ENCODE peak calls at places on chromosomes 6 and 20, in ten cellular contexts. X, S, Y, V, A, W, Q, D, B and M are unnamed samples.

GRCh38 chr20:43438578-43439316 is 18.9 kb upstream of the SRSF6 start:
- DNase-seq in X (no peak), S (no peak), Y (no peak), V (peak), A (no peak), W (no peak), Q (no peak), D (no peak), B (no peak), M (no peak)

GRCh38 chr20:50491926-50492634 is 18.1 kb upstream of the PTPN1 start:
- DNase-seq in X (no peak), S (no peak), Y (no peak), V (no peak), A (no peak), W (peak), Q (peak), D (no peak), B (no peak), M (peak)

GRCh38 chr6:44603044-44603686 is 215.7 kb downstream of the CDC5L start:
- DNase-seq in X (no peak), S (no peak), Y (no peak), V (no peak), A (no peak), W (no peak), Q (no peak), D (no peak), B (no peak), M (no peak)

GRCh38 chr6:5998236-5998635 is 8.5 kb downstream of the NRN1 start:
- DNase-seq in X (no peak), S (no peak), Y (no peak), V (no peak), A (no peak), W (no peak), Q (no peak), D (no peak), B (no peak), M (no peak)

GRCh38 chr6:145453376-145453775 is 281.9 kb downstream of the EPM2A start:
- DNase-seq in X (no peak), S (no peak), Y (no peak), V (no peak), A (no peak), W (peak), Q (no peak), D (no peak), B (peak), M (no peak)

GRCh38 chr20:48153523-48153922 is 368.2 kb upstream of the SULF2 start:
- DNase-seq in X (no peak), S (no peak), Y (no peak), V (peak), A (no peak), W (peak), Q (no peak), D (peak), B (no peak), M (no peak)

GRCh38 chr6:235763-236360 is 56.4 kb upstream of the DUSP22 start:
- DNase-seq in X (no peak), S (no peak), Y (no peak), V (no peak), A (no peak), W (peak), Q (no peak), D (no peak), B (no peak), M (no peak)

GRCh38 chr6:34132486-34133185 is 13.3 kb downstream of the GRM4 start:
- DNase-seq in X (peak), S (no peak), Y (no peak), V (peak), A (peak), W (peak), Q (no peak), D (peak), B (no peak), M (no peak)

GRCh38 chr6:161000632-161001031 is 9.1 kb downstream of the MAP3K4 start:
- DNase-seq in X (no peak), S (no peak), Y (no peak), V (no peak), A (no peak), W (no peak), Q (no peak), D (no peak), B (no peak), M (no peak)

GRCh38 chr6:31711233-31711632 is 3.9 kb upstream of the LY6G6D start:
- DNase-seq in X (no peak), S (no peak), Y (no peak), V (no peak), A (no peak), W (no peak), Q (no peak), D (no peak), B (no peak), M (no peak)

GRCh38 chr6:158474961-158475343 is 84.9 kb upstream of the TMEM181 start:
- DNase-seq in X (peak), S (no peak), Y (no peak), V (no peak), A (no peak), W (peak), Q (no peak), D (no peak), B (no peak), M (no peak)

GRCh38 chr20:42276718-42277117 is 658.5 kb upstream of the CHD6 start:
- DNase-seq in X (no peak), S (no peak), Y (no peak), V (no peak), A (no peak), W (no peak), Q (no peak), D (no peak), B (no peak), M (no peak)

GRCh38 chr6:68967549-68968300 is 332.6 kb downstream of the ADGRB3 start:
- DNase-seq in X (peak), S (peak), Y (peak), V (peak), A (peak), W (peak), Q (peak), D (peak), B (peak), M (peak)

GRCh38 chr6:112282217-112282616 is 27.9 kb upstream of the LAMA4 start:
- DNase-seq in X (peak), S (peak), Y (no peak), V (no peak), A (no peak), W (peak), Q (peak), D (peak), B (no peak), M (peak)

GRCh38 chr6:395432-396125 is 4.0 kb downstream of the IRF4 start:
- DNase-seq in X (no peak), S (no peak), Y (no peak), V (no peak), A (no peak), W (no peak), Q (no peak), D (no peak), B (no peak), M (no peak)

GRCh38 chr6:128065072-128065471 is 164.2 kb upstream of the THEMIS start:
- DNase-seq in X (no peak), S (no peak), Y (no peak), V (no peak), A (no peak), W (no peak), Q (no peak), D (no peak), B (no peak), M (no peak)

GRCh38 chr6:109269057-109269456 is 113.2 kb downstream of the CD164 start:
- DNase-seq in X (no peak), S (no peak), Y (no peak), V (no peak), A (no peak), W (no peak), Q (no peak), D (no peak), B (no peak), M (no peak)

GRCh38 chr6:77123527-77123926 is 339.8 kb downstream of the HTR1B start:
- DNase-seq in X (no peak), S (no peak), Y (no peak), V (no peak), A (no peak), W (no peak), Q (no peak), D (no peak), B (no peak), M (no peak)

GRCh38 chr20:45087814-45088213 is 13.1 kb downstream of the KCNS1 start:
- DNase-seq in X (no peak), S (no peak), Y (no peak), V (no peak), A (no peak), W (peak), Q (no peak), D (no peak), B (no peak), M (no peak)

GRCh38 chr6:147508073-147508870 is at the start of gene SAMD5:
- DNase-seq in X (peak), S (peak), Y (no peak), V (peak), A (no peak), W (peak), Q (peak), D (peak), B (peak), M (no peak)

GRCh38 chr6:43450699-43451131 is 4.6 kb downstream of the DLK2 start:
- DNase-seq in X (no peak), S (no peak), Y (no peak), V (no peak), A (no peak), W (no peak), Q (no peak), D (no peak), B (no peak), M (no peak)

GRCh38 chr6:16352258-16352635 is 113.9 kb downstream of the GMPR start:
- DNase-seq in X (no peak), S (no peak), Y (no peak), V (no peak), A (no peak), W (peak), Q (no peak), D (no peak), B (no peak), M (no peak)